ENCODE peak calls at places on chromosomes 13 and 19, in six cellular contexts. One of them, this sample, is unnamed.

GRCh38 chr13:51093574-51093973 is 17.5 kb downstream of the C13orf42 start:
- DNase-seq in dorsolateral prefrontal cortex: no peak
- DNase-seq in kidney: no peak
- DNase-seq in fibroblast of mammary gland: no peak
- DNase-seq in psoas muscle: no peak
- DNase-seq in neural progenitor cell: no peak
- DNase-seq in this sample: no peak

GRCh38 chr13:19950374-19950773 is 8.2 kb upstream of the ZMYM2 start:
- DNase-seq in kidney: no peak
- DNase-seq in psoas muscle: no peak
- DNase-seq in neural progenitor cell: no peak
- DNase-seq in dorsolateral prefrontal cortex: no peak
- DNase-seq in fibroblast of mammary gland: no peak
- DNase-seq in this sample: no peak

GRCh38 chr13:78398743-78399410 is 204.5 kb downstream of the POU4F1 start:
- DNase-seq in neural progenitor cell: no peak
- DNase-seq in kidney: no peak
- DNase-seq in dorsolateral prefrontal cortex: no peak
- DNase-seq in psoas muscle: no peak
- DNase-seq in fibroblast of mammary gland: no peak
- DNase-seq in this sample: no peak

GRCh38 chr13:32041429-32041828 is 9.9 kb downstream of the FRY start:
- DNase-seq in psoas muscle: no peak
- DNase-seq in fibroblast of mammary gland: no peak
- DNase-seq in kidney: no peak
- DNase-seq in dorsolateral prefrontal cortex: no peak
- DNase-seq in neural progenitor cell: no peak
- DNase-seq in this sample: no peak

GRCh38 chr13:87671031-87671823 is at the start of gene SLITRK5:
- DNase-seq in psoas muscle: peak; percentile 77
- DNase-seq in kidney: peak; percentile 81
- DNase-seq in neural progenitor cell: peak; percentile 90
- DNase-seq in fibroblast of mammary gland: peak; percentile 44
- DNase-seq in dorsolateral prefrontal cortex: peak; percentile 85
- DNase-seq in this sample: no peak

GRCh38 chr13:77896977-77897376 is 21.7 kb downstream of the EDNRB start:
- DNase-seq in dorsolateral prefrontal cortex: no peak
- DNase-seq in kidney: no peak
- DNase-seq in fibroblast of mammary gland: peak; percentile 89
- DNase-seq in psoas muscle: no peak
- DNase-seq in neural progenitor cell: no peak
- DNase-seq in this sample: peak; percentile 26

GRCh38 chr19:7098096-7098495 is 28.6 kb downstream of the ZNF557 start:
- DNase-seq in psoas muscle: no peak
- DNase-seq in neural progenitor cell: no peak
- DNase-seq in kidney: no peak
- DNase-seq in dorsolateral prefrontal cortex: no peak
- DNase-seq in fibroblast of mammary gland: no peak
- DNase-seq in this sample: no peak

GRCh38 chr13:113138792-113139551 is 16.4 kb downstream of the F10 start:
- DNase-seq in neural progenitor cell: no peak
- DNase-seq in dorsolateral prefrontal cortex: no peak
- DNase-seq in kidney: peak; percentile 1
- DNase-seq in fibroblast of mammary gland: no peak
- DNase-seq in psoas muscle: no peak
- DNase-seq in this sample: no peak

GRCh38 chr19:28475525-28475924 is 737.4 kb downstream of the UQCRFS1 start:
- DNase-seq in fibroblast of mammary gland: no peak
- DNase-seq in dorsolateral prefrontal cortex: no peak
- DNase-seq in psoas muscle: no peak
- DNase-seq in neural progenitor cell: no peak
- DNase-seq in kidney: no peak
- DNase-seq in this sample: no peak

GRCh38 chr13:19838726-19839342 is 24.6 kb downstream of the ZMYM5 start:
- DNase-seq in fibroblast of mammary gland: peak; percentile 94
- DNase-seq in dorsolateral prefrontal cortex: no peak
- DNase-seq in neural progenitor cell: no peak
- DNase-seq in kidney: no peak
- DNase-seq in psoas muscle: no peak
- DNase-seq in this sample: no peak

GRCh38 chr13:21673592-21674270 is 2.9 kb downstream of the FGF9 start:
- DNase-seq in kidney: peak; percentile 75
- DNase-seq in dorsolateral prefrontal cortex: no peak
- DNase-seq in psoas muscle: peak; percentile 65
- DNase-seq in neural progenitor cell: peak; percentile 87
- DNase-seq in fibroblast of mammary gland: no peak
- DNase-seq in this sample: no peak

GRCh38 chr13:35256459-35257148 is 219.9 kb downstream of the MAB21L1 start:
- DNase-seq in neural progenitor cell: no peak
- DNase-seq in psoas muscle: peak; percentile 42
- DNase-seq in kidney: peak; percentile 64
- DNase-seq in fibroblast of mammary gland: no peak
- DNase-seq in dorsolateral prefrontal cortex: no peak
- DNase-seq in this sample: no peak

GRCh38 chr13:114203536-114203935 is 24.5 kb downstream of the CFAP97D2 start:
- DNase-seq in neural progenitor cell: no peak
- DNase-seq in fibroblast of mammary gland: no peak
- DNase-seq in psoas muscle: no peak
- DNase-seq in kidney: no peak
- DNase-seq in dorsolateral prefrontal cortex: no peak
- DNase-seq in this sample: no peak

GRCh38 chr19:2413159-2413558 is 14.2 kb downstream of the TIMM13 start:
- DNase-seq in psoas muscle: no peak
- DNase-seq in neural progenitor cell: no peak
- DNase-seq in fibroblast of mammary gland: no peak
- DNase-seq in dorsolateral prefrontal cortex: no peak
- DNase-seq in kidney: no peak
- DNase-seq in this sample: no peak

GRCh38 chr19:14843169-14843568 is 5.6 kb downstream of the OR7A10 start:
- DNase-seq in psoas muscle: no peak
- DNase-seq in dorsolateral prefrontal cortex: no peak
- DNase-seq in fibroblast of mammary gland: no peak
- DNase-seq in neural progenitor cell: no peak
- DNase-seq in kidney: no peak
- DNase-seq in this sample: no peak

GRCh38 chr19:33748231-33748630 is 48.4 kb upstream of the KCTD15 start:
- DNase-seq in dorsolateral prefrontal cortex: no peak
- DNase-seq in psoas muscle: no peak
- DNase-seq in neural progenitor cell: no peak
- DNase-seq in kidney: no peak
- DNase-seq in fibroblast of mammary gland: no peak
- DNase-seq in this sample: no peak

GRCh38 chr19:45752639-45753038 is 16.4 kb downstream of the SIX5 start:
- DNase-seq in dorsolateral prefrontal cortex: no peak
- DNase-seq in neural progenitor cell: no peak
- DNase-seq in psoas muscle: no peak
- DNase-seq in kidney: no peak
- DNase-seq in fibroblast of mammary gland: peak; percentile 95
- DNase-seq in this sample: no peak

GRCh38 chr19:44072543-44073401 is 813 bp downstream of the ZNF284 start:
- DNase-seq in dorsolateral prefrontal cortex: no peak
- DNase-seq in neural progenitor cell: no peak
- DNase-seq in kidney: no peak
- DNase-seq in psoas muscle: no peak
- DNase-seq in fibroblast of mammary gland: peak; percentile 8
- DNase-seq in this sample: no peak

GRCh38 chr13:95267662-95268369 is 33.4 kb downstream of the ABCC4 start:
- DNase-seq in dorsolateral prefrontal cortex: no peak
- DNase-seq in psoas muscle: no peak
- DNase-seq in kidney: peak; percentile 77
- DNase-seq in fibroblast of mammary gland: peak; percentile 93
- DNase-seq in neural progenitor cell: no peak
- DNase-seq in this sample: peak; percentile 73

GRCh38 chr13:33150146-33150545 is 133.9 kb downstream of the KL start:
- DNase-seq in fibroblast of mammary gland: peak; percentile 46
- DNase-seq in psoas muscle: no peak
- DNase-seq in dorsolateral prefrontal cortex: no peak
- DNase-seq in neural progenitor cell: no peak
- DNase-seq in kidney: no peak
- DNase-seq in this sample: peak; percentile 17

GRCh38 chr19:2702170-2703076 is at the start of gene GNG7:
- DNase-seq in fibroblast of mammary gland: peak; percentile 70
- DNase-seq in dorsolateral prefrontal cortex: peak; percentile 94
- DNase-seq in neural progenitor cell: peak; percentile 97
- DNase-seq in kidney: peak; percentile 98
- DNase-seq in psoas muscle: peak; percentile 94
- DNase-seq in this sample: peak; percentile 39

GRCh38 chr13:33348366-33348765 is 62.8 kb upstream of the STARD13 start:
- DNase-seq in kidney: no peak
- DNase-seq in neural progenitor cell: no peak
- DNase-seq in psoas muscle: no peak
- DNase-seq in fibroblast of mammary gland: peak; percentile 58
- DNase-seq in dorsolateral prefrontal cortex: no peak
- DNase-seq in this sample: no peak

GRCh38 chr13:75869981-75870380 is 233.9 kb downstream of the LMO7 start:
- DNase-seq in kidney: no peak
- DNase-seq in dorsolateral prefrontal cortex: no peak
- DNase-seq in neural progenitor cell: no peak
- DNase-seq in fibroblast of mammary gland: no peak
- DNase-seq in psoas muscle: no peak
- DNase-seq in this sample: no peak

GRCh38 chr13:40064723-40065122 is 409.3 kb downstream of the COG6 start:
- DNase-seq in psoas muscle: no peak
- DNase-seq in kidney: no peak
- DNase-seq in dorsolateral prefrontal cortex: no peak
- DNase-seq in fibroblast of mammary gland: peak; percentile 100
- DNase-seq in neural progenitor cell: no peak
- DNase-seq in this sample: no peak

GRCh38 chr13:39102981-39103490 is 64.8 kb downstream of the NHLRC3 start:
- DNase-seq in fibroblast of mammary gland: no peak
- DNase-seq in psoas muscle: no peak
- DNase-seq in neural progenitor cell: no peak
- DNase-seq in dorsolateral prefrontal cortex: no peak
- DNase-seq in kidney: no peak
- DNase-seq in this sample: no peak

GRCh38 chr13:74173822-74174221 is 39.6 kb upstream of the KLF12 start:
- DNase-seq in neural progenitor cell: no peak
- DNase-seq in dorsolateral prefrontal cortex: no peak
- DNase-seq in fibroblast of mammary gland: no peak
- DNase-seq in kidney: no peak
- DNase-seq in psoas muscle: no peak
- DNase-seq in this sample: no peak

GRCh38 chr13:93687261-93687660 is 460.7 kb downstream of the GPC6 start:
- DNase-seq in dorsolateral prefrontal cortex: no peak
- DNase-seq in kidney: no peak
- DNase-seq in neural progenitor cell: no peak
- DNase-seq in fibroblast of mammary gland: peak; percentile 22
- DNase-seq in psoas muscle: no peak
- DNase-seq in this sample: no peak

GRCh38 chr19:39046037-39046821 is 13.9 kb upstream of the FBXO27 start:
- DNase-seq in neural progenitor cell: no peak
- DNase-seq in psoas muscle: no peak
- DNase-seq in dorsolateral prefrontal cortex: no peak
- DNase-seq in kidney: no peak
- DNase-seq in fibroblast of mammary gland: no peak
- DNase-seq in this sample: no peak

GRCh38 chr13:20369886-20370361 is 137.8 kb upstream of the GJB6 start:
- DNase-seq in psoas muscle: no peak
- DNase-seq in kidney: no peak
- DNase-seq in neural progenitor cell: no peak
- DNase-seq in dorsolateral prefrontal cortex: no peak
- DNase-seq in fibroblast of mammary gland: no peak
- DNase-seq in this sample: no peak

DNA sequence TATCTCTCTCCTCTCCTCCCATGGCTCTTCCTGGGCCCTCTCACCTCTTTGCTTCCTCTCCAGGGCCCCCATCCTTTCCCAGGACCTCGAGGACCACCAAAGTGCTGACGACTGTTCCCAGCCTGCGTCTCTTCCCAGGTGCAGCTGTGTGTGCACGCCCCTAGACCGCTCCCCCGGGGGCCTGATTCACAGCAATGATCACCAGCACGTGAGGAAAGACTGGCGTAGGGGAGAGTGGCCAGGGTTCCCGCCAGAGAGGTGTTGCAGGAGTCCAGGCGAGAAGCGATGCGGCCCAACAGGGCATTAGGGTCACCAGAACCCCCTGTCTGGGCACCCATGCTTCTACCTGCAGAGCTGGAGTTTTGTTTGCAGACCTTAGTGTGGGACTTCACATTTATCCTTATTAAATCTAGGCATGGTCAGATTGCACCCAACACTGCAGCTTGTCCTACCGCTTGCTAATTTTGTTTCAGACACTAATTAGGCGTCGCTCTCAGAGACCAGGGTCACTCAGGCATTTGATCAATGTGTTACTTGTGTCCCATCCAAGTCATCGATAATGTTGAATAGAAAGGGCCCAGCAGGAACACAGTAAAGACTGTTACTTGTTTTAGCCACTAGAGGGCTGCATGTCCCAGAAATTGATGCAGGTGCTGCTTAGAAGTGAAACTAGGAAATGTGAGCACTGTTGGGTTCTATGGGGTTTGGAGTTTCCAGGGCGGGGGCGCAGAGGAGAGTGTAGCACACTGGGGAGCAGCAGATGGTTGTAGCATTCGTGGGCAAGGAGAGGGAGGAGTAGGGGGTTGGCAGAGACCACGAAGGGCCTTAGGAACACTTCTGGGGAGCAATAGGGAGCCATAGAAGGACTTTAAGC is 53.2 kb downstream of the CDADC1 start:
- DNase-seq in psoas muscle: peak; percentile 66
- DNase-seq in kidney: no peak
- DNase-seq in neural progenitor cell: peak; percentile 73
- DNase-seq in dorsolateral prefrontal cortex: no peak
- DNase-seq in fibroblast of mammary gland: peak; percentile 79
- DNase-seq in this sample: peak; percentile 38
- H3K4me3 ChIP-seq in psoas muscle: peak overlapping the region; percentile 52
- H3K4me3 ChIP-seq in kidney: peak overlapping the region; percentile 48
- H3K4me3 ChIP-seq in neural progenitor cell: no peak overlapping the region
- H3K4me3 ChIP-seq in dorsolateral prefrontal cortex: peak overlapping the region; percentile 39
- H3K4me3 ChIP-seq in fibroblast of mammary gland: peak overlapping the region; percentile 32
- H3K4me3 ChIP-seq in this sample: no peak overlapping the region

GRCh38 chr13:46146898-46147297 is 35.1 kb downstream of the LCP1 start:
- DNase-seq in psoas muscle: no peak
- DNase-seq in dorsolateral prefrontal cortex: no peak
- DNase-seq in kidney: no peak
- DNase-seq in neural progenitor cell: peak; percentile 41
- DNase-seq in fibroblast of mammary gland: peak; percentile 18
- DNase-seq in this sample: no peak
- TF ChIP-seq CTCF in psoas muscle: no peak
- TF ChIP-seq CTCF in dorsolateral prefrontal cortex: peak; percentile 27
- TF ChIP-seq CTCF in kidney: peak; percentile 12
- TF ChIP-seq CTCF in neural progenitor cell: peak; percentile 46
- TF ChIP-seq CTCF in fibroblast of mammary gland: peak; percentile 32
- TF ChIP-seq CTCF in this sample: peak; percentile 65

GRCh38 chr19:10553943-10554381 is 10.3 kb downstream of the ATG4D start:
- DNase-seq in psoas muscle: peak; percentile 58
- DNase-seq in fibroblast of mammary gland: no peak
- DNase-seq in dorsolateral prefrontal cortex: no peak
- DNase-seq in kidney: no peak
- DNase-seq in neural progenitor cell: no peak
- DNase-seq in this sample: no peak
- H3K4me3 ChIP-seq in psoas muscle: no peak overlapping the region
- H3K4me3 ChIP-seq in fibroblast of mammary gland: no peak overlapping the region
- H3K4me3 ChIP-seq in dorsolateral prefrontal cortex: no peak overlapping the region
- H3K4me3 ChIP-seq in kidney: no peak overlapping the region
- H3K4me3 ChIP-seq in neural progenitor cell: no peak overlapping the region
- H3K4me3 ChIP-seq in this sample: no peak overlapping the region

DNA sequence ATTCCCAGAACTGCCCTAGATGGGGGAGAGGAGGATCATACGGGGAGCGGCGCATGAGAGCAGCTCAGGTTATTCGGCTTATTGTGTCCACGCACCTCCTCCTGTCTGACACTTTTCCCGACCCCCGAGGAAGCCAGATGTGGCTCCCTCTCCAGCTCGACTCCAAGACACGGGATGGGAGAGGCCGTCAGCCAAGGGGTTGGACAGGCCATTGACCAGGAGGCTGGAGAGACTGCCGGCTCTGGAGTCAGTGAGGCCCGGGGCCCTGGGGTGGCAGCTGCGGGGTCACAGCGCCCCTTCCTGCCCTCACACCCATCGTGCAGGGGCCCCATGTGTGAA is 2.9 kb downstream of the DMKN start:
- DNase-seq in kidney: no peak
- DNase-seq in dorsolateral prefrontal cortex: no peak
- DNase-seq in psoas muscle: no peak
- DNase-seq in neural progenitor cell: no peak
- DNase-seq in fibroblast of mammary gland: no peak
- DNase-seq in this sample: no peak
- TF ChIP-seq CTCF in kidney: no peak
- TF ChIP-seq CTCF in dorsolateral prefrontal cortex: no peak
- TF ChIP-seq CTCF in psoas muscle: no peak
- TF ChIP-seq CTCF in neural progenitor cell: no peak
- TF ChIP-seq CTCF in fibroblast of mammary gland: no peak
- TF ChIP-seq CTCF in this sample: no peak

This sample was measured in LNCaP clone FGC.